ENCODE peak calls at places on chromosomes 3 and 15, in five cellular contexts. C is CD8-positive, alpha-beta T cell; S is cardiac muscle cell; D is left ventricle myocardium inferior; F is neuronal stem cell. B is an unnamed sample. For H3K36me3, the result is how much of the 10 kb centered on the place peaks cover.

GRCh38 chr3:21893250-21893649 is 142.2 kb upstream of the ZNF385D start:
- DNase-seq in C (no peak), S (peak), D (no peak), F (no peak), B (no peak)

GRCh38 chr3:190543656-190544055 is 29.8 kb downstream of the IL1RAP start:
- DNase-seq in C (no peak), S (no peak), D (no peak), F (no peak), B (no peak)

GRCh38 chr3:113496924-113497323 is 18.0 kb downstream of the SPICE1 start:
- DNase-seq in C (no peak), S (peak), D (no peak), F (no peak), B (no peak)

GRCh38 chr15:40106203-40107161 is 2.2 kb downstream of the BMF start:
- DNase-seq in C (no peak), S (peak), D (peak), F (no peak), B (no peak)

GRCh38 chr3:69997486-69998307 is 1.8 kb upstream of the SAMMSON start:
- DNase-seq in C (no peak), S (no peak), D (no peak), F (no peak), B (no peak)

GRCh38 chr15:63551400-63551799 is 45.8 kb upstream of the FBXL22 start:
- DNase-seq in C (no peak), S (peak), D (no peak), F (no peak), B (no peak)

GRCh38 chr3:25582242-25582641 is 82.5 kb downstream of the TOP2B start:
- DNase-seq in C (no peak), S (peak), D (no peak), F (no peak), B (no peak)

GRCh38 chr15:62059818-62060115 is 480 bp downstream of the VPS13C start:
- DNase-seq in C (peak), S (peak), D (peak), F (no peak), B (peak)

GRCh38 chr3:8386221-8386620 is 115.4 kb upstream of the LMCD1 start:
- DNase-seq in C (no peak), S (no peak), D (no peak), F (no peak), B (no peak)

GRCh38 chr15:76449455-76449854 is 112.9 kb downstream of the ISL2 start:
- DNase-seq in C (no peak), S (no peak), D (no peak), F (no peak), B (no peak)

GRCh38 chr3:39707314-39707909 is 102.0 kb upstream of the MYRIP start:
- DNase-seq in C (no peak), S (peak), D (no peak), F (peak), B (no peak)

GRCh38 chr3:76551739-76552138 is 488.2 kb upstream of the ROBO2 start:
- DNase-seq in C (no peak), S (no peak), D (no peak), F (no peak), B (no peak)

GRCh38 chr3:152960684-152961083 is 125.8 kb downstream of the P2RY1 start:
- DNase-seq in C (no peak), S (peak), D (no peak), F (no peak), B (no peak)

GRCh38 chr15:69784808-69785550 is 312.7 kb downstream of the TLE3 start:
- DNase-seq in C (no peak), S (peak), D (no peak), F (no peak), B (no peak)

GRCh38 chr15:67140078-67140833 is 74.9 kb downstream of the SMAD3 start:
- DNase-seq in C (no peak), S (no peak), D (no peak), F (no peak), B (no peak)

GRCh38 chr15:72961326-72961725 is 90.9 kb upstream of the NEO1 start:
- DNase-seq in C (no peak), S (no peak), D (no peak), F (no peak), B (no peak)

GRCh38 chr3:69161587-69162196 is 39.3 kb upstream of the LMOD3 start:
- DNase-seq in C (peak), S (peak), D (no peak), F (peak), B (no peak)

GRCh38 chr3:149448331-149448831 is 26.1 kb upstream of the TM4SF4 start:
- DNase-seq in C (no peak), S (peak), D (no peak), F (no peak), B (no peak)

GRCh38 chr3:189117087-189117486 is 54.7 kb upstream of the TPRG1 start:
- DNase-seq in C (no peak), S (no peak), D (no peak), F (no peak), B (no peak)

GRCh38 chr15:51623386-51623938 is 891 bp upstream of the DMXL2 start:
- DNase-seq in C (no peak), S (peak), D (no peak), F (no peak), B (no peak)

GRCh38 chr3:128550471-128551126 is 57.6 kb upstream of the GATA2 start:
- DNase-seq in C (no peak), S (no peak), D (no peak), F (no peak), B (no peak)

GRCh38 chr3:165746874-165747273 is 90.3 kb downstream of the BCHE start:
- DNase-seq in C (no peak), S (no peak), D (no peak), F (no peak), B (no peak)
- H3K36me3 ChIP-seq in C (under half), S (under half), D (under half), F (under half), B (under half)

DNA sequence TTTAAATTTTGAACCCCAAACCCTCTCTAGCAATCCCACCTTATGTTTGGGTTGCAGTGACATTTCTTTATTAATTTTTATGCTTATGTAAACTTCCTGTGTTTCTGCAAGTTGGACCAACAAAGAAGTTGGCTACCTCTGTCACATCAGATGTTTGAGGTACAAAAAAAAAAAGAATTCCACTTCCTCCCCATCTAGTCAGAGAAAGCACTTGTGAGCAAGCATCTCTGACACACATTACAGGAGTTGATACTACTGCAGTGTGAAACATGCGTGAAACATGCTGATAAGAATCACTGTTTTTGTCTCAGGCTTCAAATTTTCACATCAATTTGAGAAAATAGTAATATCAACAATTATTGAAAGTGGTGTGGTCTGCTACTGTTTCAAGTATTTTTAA is 1.3 kb downstream of the SCAANT1 start:
- DNase-seq in C (no peak), S (no peak), D (no peak), F (no peak), B (no peak)
- H3K4me3 ChIP-seq in C (peak), S (no peak), D (peak), F (no peak), B (peak)

GRCh38 chr3:117355566-117355965 is 646.0 kb downstream of the TUSC7 start:
- DNase-seq in C (no peak), S (peak), D (no peak), F (no peak), B (no peak)
- H3K36me3 ChIP-seq in C (under half), S (under half), D (under half), F (under half), B (under half)

GRCh38 chr3:193674714-193675113 is 81.7 kb downstream of the OPA1 start:
- DNase-seq in C (no peak), S (no peak), D (no peak), F (no peak), B (no peak)
- H3K4me3 ChIP-seq in C (no peak), S (no peak), D (no peak), F (no peak), B (no peak)

GRCh38 chr15:79919090-79919748 is 22.4 kb upstream of the MTHFS start:
- DNase-seq in C (no peak), S (no peak), D (no peak), F (no peak), B (no peak)
- H3K36me3 ChIP-seq in C (under half), S (under half), D (under half), F (under half), B (under half)

GRCh38 chr3:16177962-16178627 is 3.6 kb downstream of the GALNT15 start:
- DNase-seq in C (peak), S (peak), D (peak), F (peak), B (peak)
- H3K4me3 ChIP-seq in C (no peak), S (no peak), D (peak), F (no peak), B (no peak)

GRCh38 chr15:34893967-34894366 is 75.6 kb downstream of the AQR start:
- DNase-seq in C (no peak), S (no peak), D (no peak), F (no peak), B (no peak)
- H3K36me3 ChIP-seq in C (under half), S (under half), D (half or more), F (half or more), B (under half)

GRCh38 chr3:184259396-184259877 is 1.9 kb downstream of the CAMK2N2 start:
- DNase-seq in C (no peak), S (no peak), D (no peak), F (no peak), B (no peak)

GRCh38 chr3:184258926-184259325 is 2.4 kb downstream of the CAMK2N2 start:
- DNase-seq in C (no peak), S (no peak), D (no peak), F (no peak), B (no peak)

GRCh38 chr3:184260571-184261269 is 633 bp downstream of the CAMK2N2 start:
- DNase-seq in C (no peak), S (no peak), D (no peak), F (peak), B (no peak)

GRCh38 chr3:184261270-184262165 is at the start of gene CAMK2N2:
- DNase-seq in C (peak), S (peak), D (peak), F (peak), B (peak)

DNA sequence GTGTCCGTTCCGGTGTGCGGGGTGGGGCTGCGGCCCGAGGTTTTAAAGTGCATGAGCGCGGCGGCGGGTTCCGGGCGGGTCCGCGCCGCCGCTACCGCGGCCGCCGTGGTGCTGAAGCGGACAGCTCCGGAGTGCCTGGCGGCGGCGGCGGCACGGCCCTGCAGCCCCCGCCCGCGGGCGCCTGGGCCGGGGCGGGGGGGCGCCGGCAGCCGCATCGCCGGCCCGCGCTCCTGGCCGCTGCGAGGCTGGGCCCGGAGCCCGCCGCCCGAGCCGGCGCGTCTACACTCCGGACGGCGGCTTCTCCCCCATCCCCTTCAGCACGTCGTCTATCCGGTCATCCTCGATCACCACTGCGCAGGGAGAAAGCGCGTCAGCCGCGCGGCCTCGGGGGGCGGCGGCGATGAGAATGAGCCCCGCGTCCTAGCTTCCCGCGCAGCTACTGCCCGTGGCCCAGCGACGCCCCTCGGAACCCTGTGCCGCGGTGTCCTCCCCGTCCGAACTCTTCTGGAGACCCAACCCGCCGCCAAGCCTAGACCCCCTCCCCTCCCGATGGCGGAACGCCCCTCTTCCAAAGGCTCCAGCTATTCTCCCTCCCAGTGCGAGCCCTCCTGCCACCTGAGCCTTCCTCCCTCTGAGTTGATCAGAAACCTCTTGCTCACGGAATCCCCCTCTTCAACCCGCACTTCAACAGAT is 1.3 kb downstream of the CAMK2N2 start:
- DNase-seq in C (peak), S (peak), D (peak), F (peak), B (peak)
- H3K4me3 ChIP-seq in C (peak), S (peak), D (peak), F (peak), B (peak)

DNA sequence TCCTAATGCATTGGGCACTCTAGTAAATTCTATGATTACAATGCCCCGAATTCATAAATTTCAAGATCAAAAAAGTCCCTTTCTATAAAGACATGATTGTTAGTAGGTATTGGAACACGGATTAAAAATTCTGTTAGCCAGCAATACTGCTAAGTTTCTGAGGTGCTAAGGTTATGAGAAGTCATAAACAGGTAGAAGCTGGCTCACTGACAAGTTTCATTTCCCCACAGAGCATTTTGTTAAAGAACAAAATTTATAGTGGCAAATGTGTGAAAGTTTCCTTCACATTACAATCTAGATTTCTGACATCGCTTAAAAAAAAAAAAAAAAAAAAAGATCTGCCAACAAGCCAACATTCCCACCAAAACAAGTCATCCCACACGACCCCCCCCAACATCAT is 12.4 kb upstream of the MAN2C1 start:
- DNase-seq in C (no peak), S (no peak), D (no peak), F (no peak), B (no peak)
- H3K36me3 ChIP-seq in C (half or more), S (half or more), D (half or more), F (half or more), B (under half)